ENCODE peak calls at places on chromosomes 2 and 18, in four cellular contexts. One of them, this sample, is unnamed.

GRCh38 chr18:9135912-9136314 is 668 bp upstream of the ANKRD12 start:
- DNase-seq in cardiac muscle cell: peak
- DNase-seq in fibroblast of the aortic adventitia: peak
- DNase-seq in psoas muscle: no peak
- DNase-seq in this sample: no peak

GRCh38 chr2:26772064-26773001 is 8.2 kb downstream of the SLC35F6 start:
- DNase-seq in cardiac muscle cell: peak
- DNase-seq in fibroblast of the aortic adventitia: peak
- DNase-seq in psoas muscle: peak
- DNase-seq in this sample: no peak

GRCh38 chr2:18684202-18685040 is 95.1 kb upstream of the NT5C1B start:
- DNase-seq in cardiac muscle cell: no peak
- DNase-seq in fibroblast of the aortic adventitia: peak
- DNase-seq in psoas muscle: no peak
- DNase-seq in this sample: no peak

GRCh38 chr2:128403814-128404708 is 85.4 kb upstream of the HS6ST1 start:
- DNase-seq in cardiac muscle cell: no peak
- DNase-seq in fibroblast of the aortic adventitia: no peak
- DNase-seq in psoas muscle: peak
- DNase-seq in this sample: no peak

GRCh38 chr2:95297088-95297487 is at the start of gene KCNIP3:
- DNase-seq in cardiac muscle cell: peak
- DNase-seq in fibroblast of the aortic adventitia: no peak
- DNase-seq in psoas muscle: no peak
- DNase-seq in this sample: no peak

GRCh38 chr2:100126172-100126571 is 16.2 kb downstream of the AFF3 start:
- DNase-seq in cardiac muscle cell: no peak
- DNase-seq in fibroblast of the aortic adventitia: no peak
- DNase-seq in psoas muscle: no peak
- DNase-seq in this sample: no peak

GRCh38 chr18:54181856-54182612 is 42.4 kb downstream of the MBD2 start:
- DNase-seq in cardiac muscle cell: peak
- DNase-seq in fibroblast of the aortic adventitia: no peak
- DNase-seq in psoas muscle: no peak
- DNase-seq in this sample: no peak

GRCh38 chr2:16442971-16443370 is 222.7 kb downstream of the CYRIA start:
- DNase-seq in cardiac muscle cell: no peak
- DNase-seq in fibroblast of the aortic adventitia: no peak
- DNase-seq in psoas muscle: no peak
- DNase-seq in this sample: no peak

GRCh38 chr2:232436381-232437129 is 19.4 kb upstream of the ALPI start:
- DNase-seq in cardiac muscle cell: no peak
- DNase-seq in fibroblast of the aortic adventitia: no peak
- DNase-seq in psoas muscle: peak
- DNase-seq in this sample: no peak

GRCh38 chr2:132615329-132616085 is 54.5 kb downstream of the LYPD1 start:
- DNase-seq in cardiac muscle cell: no peak
- DNase-seq in fibroblast of the aortic adventitia: no peak
- DNase-seq in psoas muscle: no peak
- DNase-seq in this sample: no peak

GRCh38 chr2:233489666-233490065 is 76.9 kb downstream of the USP40 start:
- DNase-seq in cardiac muscle cell: peak
- DNase-seq in fibroblast of the aortic adventitia: peak
- DNase-seq in psoas muscle: no peak
- DNase-seq in this sample: no peak

GRCh38 chr2:30266051-30266621 is 34.8 kb downstream of the LBH start:
- DNase-seq in cardiac muscle cell: peak
- DNase-seq in fibroblast of the aortic adventitia: no peak
- DNase-seq in psoas muscle: no peak
- DNase-seq in this sample: peak

GRCh38 chr2:107808986-107809385 is 17.7 kb upstream of the RGPD4 start:
- DNase-seq in cardiac muscle cell: no peak
- DNase-seq in fibroblast of the aortic adventitia: no peak
- DNase-seq in psoas muscle: peak
- DNase-seq in this sample: no peak

GRCh38 chr2:230732914-230733401 is 20.3 kb downstream of the CAB39 start:
- DNase-seq in cardiac muscle cell: no peak
- DNase-seq in fibroblast of the aortic adventitia: no peak
- DNase-seq in psoas muscle: no peak
- DNase-seq in this sample: no peak

GRCh38 chr2:207014424-207014823 is 75.1 kb downstream of the CPO start:
- DNase-seq in cardiac muscle cell: no peak
- DNase-seq in fibroblast of the aortic adventitia: no peak
- DNase-seq in psoas muscle: no peak
- DNase-seq in this sample: no peak